ENCODE peak calls at places on chromosome 20, in seven cellular contexts. B is Right ventricle myocardium superior, K is NCI-H1092, O is bronchial epithelial cell, E is HEK293T, L is brain microvascular endothelial cell, A is kidney tubule cell. C is an unnamed sample.

GRCh38 chr20:35503281-35503680 is 26.2 kb downstream of the C20orf173 start:
- DNase-seq in B (no peak), K (no peak), O (no peak), E (no peak), L (no peak), A (no peak), C (no peak)

GRCh38 chr20:57650756-57651483 is 30.7 kb upstream of the ZBP1 start:
- DNase-seq in B (no peak), K (no peak), O (no peak), E (no peak), L (no peak), A (no peak), C (no peak)

GRCh38 chr20:23092409-23092756 is 6.3 kb upstream of the CD93 start:
- DNase-seq in B (no peak), K (no peak), O (no peak), E (no peak), L (peak), A (no peak), C (no peak)

GRCh38 chr20:58523916-58524315 is 8.7 kb upstream of the APCDD1L start:
- DNase-seq in B (no peak), K (no peak), O (no peak), E (no peak), L (no peak), A (peak), C (peak)

GRCh38 chr20:62824476-62825287 is 7.8 kb downstream of the COL9A3 start:
- DNase-seq in B (no peak), K (peak), O (no peak), E (peak), L (no peak), A (peak), C (peak)

GRCh38 chr20:57698191-57698866 is 11.5 kb downstream of the PMEPA1 start:
- DNase-seq in B (no peak), K (no peak), O (peak), E (no peak), L (peak), A (peak), C (peak)

GRCh38 chr20:47318027-47318595 is 38.4 kb downstream of the ZMYND8 start:
- DNase-seq in B (no peak), K (no peak), O (peak), E (no peak), L (peak), A (peak), C (peak)

GRCh38 chr20:50374541-50375078 is 135.6 kb upstream of the PTPN1 start:
- DNase-seq in B (no peak), K (no peak), O (no peak), E (no peak), L (no peak), A (no peak), C (no peak)

GRCh38 chr20:48294942-48295341 is 509.7 kb upstream of the SULF2 start:
- DNase-seq in B (no peak), K (no peak), O (no peak), E (no peak), L (no peak), A (no peak), C (no peak)

GRCh38 chr20:4637081-4637797 is 84.5 kb upstream of the PRND start:
- DNase-seq in B (no peak), K (no peak), O (peak), E (no peak), L (no peak), A (no peak), C (peak)

GRCh38 chr20:36792422-36792821 is 18.9 kb upstream of the DSN1 start:
- DNase-seq in B (peak), K (no peak), O (peak), E (peak), L (peak), A (peak), C (peak)